ENCODE peak calls at places on chromosomes 12 and 14, in seven cellular contexts. G, B, Z, M, K, S and I are unnamed samples.

GRCh38 chr12:87795555-87795954 is 233.6 kb downstream of the C12orf50 start:
- DNase-seq in K (no peak), G (no peak), B (no peak), M (no peak), S (no peak), Z (no peak), I (no peak)

GRCh38 chr12:132329036-132329738 is at the start of gene GALNT9:
- DNase-seq in M (peak), S (no peak), G (no peak), B (no peak), K (no peak), Z (no peak), I (no peak)

GRCh38 chr12:87667378-87667777 is 361.8 kb downstream of the C12orf50 start:
- DNase-seq in G (no peak), K (no peak), Z (no peak), M (no peak), S (no peak), B (peak), I (peak)

GRCh38 chr12:105253882-105254513 is 18.0 kb upstream of the APPL2 start:
- DNase-seq in B (peak), M (no peak), S (peak), K (no peak), G (no peak), Z (no peak), I (no peak)

GRCh38 chr12:122850695-122851350 is 15.6 kb downstream of the HIP1R start:
- DNase-seq in G (no peak), K (no peak), B (peak), Z (no peak), M (no peak), S (no peak), I (no peak)

GRCh38 chr12:54631988-54632728 is 2.5 kb downstream of the LACRT start:
- DNase-seq in K (no peak), G (no peak), B (no peak), Z (no peak), S (no peak), M (no peak), I (no peak)

GRCh38 chr14:95623195-95623594 is 63.0 kb upstream of the TCL1B start:
- DNase-seq in M (no peak), Z (no peak), B (no peak), G (no peak), K (no peak), S (no peak), I (no peak)

GRCh38 chr14:71583246-71583645 is 349.0 kb upstream of the RGS6 start:
- DNase-seq in K (no peak), B (no peak), M (no peak), S (no peak), Z (no peak), G (no peak), I (no peak)

GRCh38 chr14:89399157-89399556 is 17.9 kb downstream of the FOXN3 start:
- DNase-seq in S (no peak), G (no peak), B (no peak), K (no peak), Z (no peak), M (no peak), I (no peak)

GRCh38 chr12:112001555-112001954 is 11.4 kb downstream of the TMEM116 start:
- DNase-seq in G (no peak), S (no peak), Z (no peak), M (no peak), B (no peak), K (no peak), I (no peak)

GRCh38 chr12:52285851-52286530 is 5.3 kb downstream of the KRT81 start:
- DNase-seq in Z (no peak), B (peak), G (no peak), K (no peak), S (no peak), M (no peak), I (no peak)

GRCh38 chr14:96189288-96189711 is 15.3 kb upstream of the BDKRB2 start:
- DNase-seq in G (peak), Z (no peak), M (no peak), K (no peak), S (no peak), B (no peak), I (no peak)

GRCh38 chr14:104688505-104688754 is 988 bp upstream of the INF2 start:
- DNase-seq in K (no peak), G (no peak), B (no peak), M (no peak), S (no peak), Z (no peak), I (no peak)

GRCh38 chr12:106600503-106600902 is 17.7 kb downstream of the RFX4 start:
- DNase-seq in K (no peak), G (no peak), S (no peak), B (no peak), Z (no peak), M (no peak), I (no peak)

GRCh38 chr14:36520601-36521525 is 831 bp upstream of the NKX2-1 start:
- DNase-seq in Z (peak), M (peak), K (no peak), G (peak), S (no peak), B (peak), I (no peak)

GRCh38 chr14:86826641-86827040 is 1166.3 kb downstream of the GALC start:
- DNase-seq in M (no peak), K (no peak), Z (no peak), S (no peak), B (no peak), G (no peak), I (no peak)

GRCh38 chr12:94714378-94714777 is 64.0 kb upstream of the TMCC3 start:
- DNase-seq in K (peak), Z (no peak), G (no peak), S (no peak), B (peak), M (no peak), I (no peak)

GRCh38 chr12:69519871-69520270 is 49.7 kb downstream of the FRS2 start:
- DNase-seq in Z (no peak), K (no peak), G (no peak), B (no peak), S (no peak), M (no peak), I (no peak)

GRCh38 chr12:67854351-67854750 is 134.9 kb upstream of the IFNG-AS1 start:
- DNase-seq in K (no peak), B (no peak), G (no peak), M (no peak), S (no peak), Z (no peak), I (no peak)

GRCh38 chr12:49017764-49018281 is 753 bp downstream of the PRKAG1 start:
- DNase-seq in S (no peak), M (peak), G (no peak), Z (no peak), K (no peak), B (peak), I (peak)

GRCh38 chr12:95996034-95996658 is at the start of gene HAL:
- DNase-seq in K (no peak), B (no peak), G (peak), M (no peak), S (no peak), Z (peak), I (no peak)

GRCh38 chr12:32509328-32510122 is 110.2 kb downstream of the FGD4 start:
- DNase-seq in S (no peak), B (no peak), Z (no peak), K (no peak), M (no peak), G (no peak), I (no peak)

GRCh38 chr14:20454359-20454644 is 310 bp downstream of the OSGEP start:
- DNase-seq in K (peak), S (peak), B (peak), Z (peak), G (no peak), M (no peak), I (peak)

GRCh38 chr12:1807489-1807888 is 12.9 kb upstream of the LRTM2 start:
- DNase-seq in B (no peak), G (peak), M (no peak), S (no peak), K (no peak), Z (no peak), I (no peak)

GRCh38 chr12:83505586-83505985 is 818.9 kb downstream of the TMTC2 start:
- DNase-seq in S (no peak), M (no peak), G (no peak), B (no peak), K (no peak), Z (no peak), I (no peak)

GRCh38 chr14:61188936-61189808 is 92.0 kb downstream of the TMEM30B start:
- DNase-seq in B (peak), G (peak), M (peak), S (peak), Z (peak), K (peak), I (peak)

GRCh38 chr12:2439332-2440100 is 355.3 kb upstream of the FKBP4 start:
- DNase-seq in M (no peak), S (no peak), B (no peak), K (no peak), G (no peak), Z (no peak), I (no peak)

GRCh38 chr14:22553445-22553844 is 35.6 kb downstream of the DAD1 start:
- DNase-seq in S (no peak), B (no peak), Z (no peak), G (no peak), K (no peak), M (no peak), I (no peak)

GRCh38 chr14:22556990-22557623 is 31.9 kb downstream of the DAD1 start:
- DNase-seq in G (peak), K (peak), M (peak), B (peak), S (peak), Z (peak), I (peak)

GRCh38 chr14:22556021-22556989 is 32.7 kb downstream of the DAD1 start:
- DNase-seq in B (peak), G (peak), S (no peak), M (no peak), Z (peak), K (peak), I (peak)

GRCh38 chr14:22555573-22556011 is 33.4 kb downstream of the DAD1 start:
- DNase-seq in S (no peak), Z (no peak), M (no peak), B (peak), K (no peak), G (no peak), I (peak)

DNA sequence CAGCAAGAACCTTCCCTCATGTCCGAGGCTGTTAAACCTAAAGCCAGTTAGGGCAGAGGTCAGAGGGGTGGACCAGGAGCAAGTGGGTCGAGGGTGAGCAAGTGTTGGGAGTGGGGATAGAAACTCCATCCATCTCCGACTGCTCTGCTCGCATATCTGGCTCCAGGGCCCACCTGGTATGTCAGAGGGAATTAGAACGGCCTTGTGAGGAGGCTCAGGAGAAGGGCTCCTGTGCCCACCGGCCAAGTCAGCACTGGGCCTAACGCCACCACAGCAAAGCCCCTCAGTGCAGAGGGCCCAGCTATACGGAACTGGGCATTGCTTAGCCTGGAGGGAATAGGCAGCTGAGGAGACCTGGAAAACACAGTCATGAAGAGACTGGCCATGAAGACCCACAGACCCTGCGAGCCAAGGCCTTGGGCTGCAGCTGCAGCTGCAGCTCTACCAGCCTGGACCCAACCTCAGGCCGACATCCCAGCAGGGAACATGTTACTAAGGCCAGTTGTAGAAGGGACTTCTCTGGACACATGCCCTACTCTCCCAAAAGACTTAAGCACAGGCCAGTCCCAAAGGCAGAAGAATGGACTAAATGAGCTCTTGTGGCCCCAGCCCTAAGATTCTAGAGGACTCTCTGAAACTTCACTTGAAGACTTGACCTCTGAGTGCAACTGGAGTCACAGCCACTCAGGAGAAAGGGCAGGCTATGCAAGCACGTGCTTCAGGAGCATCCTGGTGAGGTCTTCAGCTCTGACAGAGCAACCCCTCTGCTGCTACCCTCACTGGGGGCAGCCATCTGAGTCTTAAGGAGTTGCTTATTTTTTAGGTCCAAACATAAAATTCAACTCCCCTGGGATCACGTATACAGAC is 34.1 kb downstream of the DAD1 start:
- DNase-seq in M (no peak), K (no peak), Z (no peak), S (no peak), G (no peak), B (no peak), I (no peak)
- H3K27ac ChIP-seq in M (no peak), K (no peak), Z (peak), S (no peak), G (no peak), B (peak), I (peak)

DNA sequence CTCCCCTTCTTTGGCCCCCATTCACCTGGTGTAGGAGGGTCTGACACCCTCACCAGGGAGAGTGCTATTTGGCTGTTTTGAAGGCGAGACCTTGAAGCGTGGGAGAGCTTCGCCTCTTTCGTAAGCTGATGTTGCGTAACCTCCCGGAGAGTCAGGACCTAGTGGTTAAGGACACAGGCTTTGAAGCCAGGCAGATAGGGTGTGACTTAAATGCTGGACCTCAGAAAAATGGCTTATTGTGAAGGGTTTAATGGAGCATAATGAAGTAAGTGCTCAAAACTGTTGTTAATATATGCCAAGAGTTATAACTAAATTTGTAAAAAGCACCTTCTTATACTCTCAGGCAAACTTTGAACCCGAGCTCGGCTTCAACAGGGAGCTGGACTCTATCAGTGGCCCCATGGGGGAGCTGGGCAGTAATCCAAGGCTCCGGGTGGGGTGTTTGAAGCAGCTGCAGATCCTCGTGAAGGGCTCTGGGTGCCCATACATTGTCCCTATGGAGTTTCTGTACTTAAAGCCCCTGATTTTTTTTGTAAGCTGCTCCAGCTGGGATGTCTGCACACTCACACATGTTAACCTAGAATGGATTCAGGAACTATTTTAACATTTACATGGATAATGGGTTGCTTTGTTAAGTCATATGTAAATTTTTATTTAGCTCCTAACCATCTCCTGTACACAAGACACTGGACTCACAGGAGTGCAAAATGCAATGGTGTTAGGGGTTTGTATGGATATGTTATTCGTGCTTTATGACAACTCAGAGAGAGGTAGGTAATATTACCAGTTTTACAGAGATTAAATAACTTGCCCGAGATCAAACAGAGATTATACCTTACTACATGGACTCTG is 26.0 kb downstream of the PPFIBP1 start:
- DNase-seq in G (peak), Z (peak), K (peak), S (peak), M (no peak), B (peak), I (no peak)
- H3K27ac ChIP-seq in G (peak), Z (no peak), K (peak), S (peak), M (no peak), B (peak), I (no peak)

GRCh38 chr14:54672688-54673087 is 105.8 kb downstream of the SAMD4A start:
- DNase-seq in G (no peak), M (no peak), K (no peak), Z (no peak), B (no peak), S (no peak), I (no peak)

GRCh38 chr14:54674342-54674741 is 107.4 kb downstream of the SAMD4A start:
- DNase-seq in M (no peak), S (no peak), Z (no peak), G (no peak), K (no peak), B (no peak), I (peak)

GRCh38 chr14:54673193-54674121 is 106.5 kb downstream of the SAMD4A start:
- DNase-seq in S (no peak), Z (no peak), K (no peak), B (no peak), G (no peak), M (no peak), I (no peak)

GRCh38 chr14:54671537-54671936 is 104.6 kb downstream of the SAMD4A start:
- DNase-seq in Z (no peak), M (no peak), S (no peak), K (no peak), G (no peak), B (no peak), I (no peak)

DNA sequence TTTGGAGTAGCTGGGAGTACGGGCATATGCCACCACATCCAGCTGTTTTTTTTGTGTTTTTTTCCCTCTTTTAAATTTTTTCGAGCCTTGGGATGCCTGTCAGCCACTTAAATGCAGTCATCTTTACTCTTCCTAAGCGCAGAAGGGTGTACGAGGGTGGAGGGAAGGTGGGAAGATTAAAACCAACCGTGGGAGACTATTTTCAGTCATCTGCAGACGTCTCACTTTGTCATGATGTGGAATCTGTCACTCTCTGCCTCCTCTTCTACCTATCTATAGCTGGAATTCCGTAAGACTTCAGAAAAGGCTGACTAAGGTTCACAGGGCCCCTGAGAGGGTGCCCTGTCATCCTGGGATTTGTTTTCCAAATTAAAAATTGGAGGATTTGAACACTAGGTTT is 105.3 kb downstream of the SAMD4A start:
- DNase-seq in S (no peak), K (no peak), M (no peak), G (no peak), Z (no peak), B (no peak), I (no peak)
- H3K27ac ChIP-seq in S (peak), K (peak), M (no peak), G (no peak), Z (no peak), B (peak), I (no peak)

DNA sequence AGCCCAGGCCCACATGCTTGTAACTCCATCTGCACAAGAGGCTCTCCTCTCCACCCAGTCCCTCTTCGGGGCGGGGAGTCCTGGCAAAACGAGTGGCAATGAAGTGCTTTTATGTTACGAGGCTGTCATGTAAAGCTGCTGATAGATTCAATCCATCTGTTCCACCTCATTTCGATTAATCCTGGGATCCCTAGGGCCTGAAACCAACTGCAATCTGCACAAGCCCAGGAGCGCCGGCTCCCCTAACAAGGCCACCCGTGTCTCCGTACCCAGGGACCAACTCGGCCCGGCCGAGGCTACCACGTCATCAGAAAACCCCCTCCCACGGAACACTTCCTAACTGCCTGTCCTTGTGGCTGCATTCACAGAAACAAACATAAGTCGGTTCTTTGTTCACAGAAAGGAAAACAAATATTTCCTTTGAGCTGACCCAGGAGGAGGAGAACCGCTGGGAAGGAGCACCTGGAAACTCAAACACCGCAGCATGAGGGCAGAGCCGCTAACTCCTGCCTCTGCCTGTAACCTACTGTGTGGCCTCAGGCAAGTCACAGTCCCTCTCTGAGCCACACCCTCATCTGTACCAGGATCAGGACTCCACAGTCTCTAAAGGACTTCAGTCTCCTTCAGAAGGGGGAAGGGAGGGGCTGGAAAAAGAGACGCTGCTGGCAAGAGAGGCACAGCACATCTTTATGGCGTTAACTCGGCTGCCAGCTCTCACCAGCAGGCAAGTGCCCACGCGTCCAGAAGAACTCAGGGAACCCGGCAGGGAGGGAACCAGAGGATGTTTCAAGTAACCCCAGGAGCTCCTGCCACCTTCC is 47.8 kb downstream of the CCDC88C start:
- DNase-seq in S (no peak), M (no peak), K (no peak), Z (no peak), B (peak), G (no peak), I (no peak)
- H3K27ac ChIP-seq in S (no peak), M (no peak), K (no peak), Z (no peak), B (no peak), G (peak), I (no peak)

GRCh38 chr12:56836800-56837663 is 73.9 kb downstream of the HSD17B6 start:
- DNase-seq in B (peak), G (no peak), M (no peak), S (no peak), Z (no peak), K (no peak), I (peak)
- H3K27ac ChIP-seq in B (no peak), G (peak), M (no peak), S (peak), Z (no peak), K (no peak), I (no peak)

GRCh38 chr12:64457466-64457865 is 5.5 kb downstream of the TBK1 start:
- DNase-seq in M (no peak), Z (no peak), G (no peak), S (no peak), K (no peak), B (no peak), I (no peak)
- H3K27ac ChIP-seq in M (no peak), Z (no peak), G (peak), S (no peak), K (peak), B (no peak), I (no peak)